ENCODE peak calls at places on chromosomes 6 and 20, in nine cellular contexts. B is GDM1; D is ELR; F is T-helper 17 cell; H is fibroblast of the conjunctiva; E is activated T-helper 9 cell treated with anti-CD3 and anti-CD28 coated beads, Interleukin-2, amount 50 U/mL, for 16 hours; M is lower leg skin; Z is AG09309; T is stimulated activated CD8-positive, alpha-beta memory T cell treated with anti-CD3 and anti-CD28 coated beads, Interleukin-15, amount 100 ng/mL, for 4 hours. X is an unnamed sample.

GRCh38 chr6:107956586-107957164 is 1.3 kb downstream of the SEC63 start:
- DNase-seq in T (no peak), D (peak), Z (no peak), M (no peak), F (no peak), B (no peak), H (peak), E (no peak), X (no peak)

GRCh38 chr20:35886537-35886936 is 67.8 kb downstream of the SCAND1 start:
- DNase-seq in Z (no peak), D (no peak), B (no peak), M (no peak), E (no peak), T (no peak), F (no peak), H (no peak), X (no peak)

GRCh38 chr20:47071646-47072185 is 177.1 kb downstream of the EYA2 start:
- DNase-seq in Z (no peak), E (no peak), M (peak), D (no peak), H (no peak), F (no peak), T (no peak), B (no peak), X (no peak)

GRCh38 chr6:169169375-169169774 is 84.3 kb downstream of the THBS2 start:
- DNase-seq in E (no peak), T (no peak), B (no peak), Z (no peak), H (no peak), M (peak), F (no peak), D (no peak), X (no peak)

GRCh38 chr20:32539063-32539816 is 45.9 kb downstream of the NOL4L start:
- DNase-seq in D (no peak), M (no peak), F (no peak), B (no peak), T (no peak), E (no peak), Z (no peak), H (no peak), X (no peak)

GRCh38 chr6:137794510-137795200 is 72.4 kb upstream of the TNFAIP3 start:
- DNase-seq in Z (no peak), B (no peak), D (no peak), F (no peak), M (no peak), H (no peak), T (no peak), E (no peak), X (no peak)

GRCh38 chr20:17782768-17783167 is 83.0 kb downstream of the BANF2 start:
- DNase-seq in H (no peak), F (no peak), B (no peak), T (no peak), M (no peak), Z (no peak), D (no peak), E (no peak), X (no peak)

GRCh38 chr6:14276667-14277404 is 159.3 kb downstream of the CD83 start:
- DNase-seq in H (no peak), E (no peak), T (no peak), D (no peak), Z (no peak), F (no peak), B (peak), M (peak), X (peak)

GRCh38 chr6:24980507-24981384 is 45.0 kb upstream of the RIPOR2 start:
- DNase-seq in M (no peak), T (no peak), F (no peak), E (no peak), D (no peak), H (no peak), Z (no peak), B (no peak), X (no peak)

GRCh38 chr6:21595951-21596378 is 2.4 kb downstream of the SOX4 start:
- DNase-seq in M (no peak), Z (no peak), B (no peak), F (no peak), H (no peak), D (no peak), T (no peak), E (no peak), X (peak)

GRCh38 chr20:48150568-48150967 is 365.3 kb upstream of the SULF2 start:
- DNase-seq in Z (no peak), E (no peak), B (no peak), T (no peak), H (no peak), D (no peak), M (no peak), F (no peak), X (no peak)

GRCh38 chr20:63747622-63748355 is 8.2 kb downstream of the SLC2A4RG start:
- DNase-seq in B (no peak), E (no peak), T (no peak), F (no peak), H (no peak), Z (no peak), M (no peak), D (no peak), X (no peak)

GRCh38 chr6:104212977-104213696 is 646.6 kb downstream of the HACE1 start:
- DNase-seq in Z (no peak), F (no peak), H (no peak), E (no peak), T (no peak), B (no peak), D (no peak), M (no peak), X (no peak)

GRCh38 chr20:53530440-53530839 is 63.2 kb downstream of the ZNF217 start:
- DNase-seq in F (no peak), Z (no peak), D (no peak), M (no peak), H (no peak), E (no peak), T (no peak), B (no peak), X (no peak)

GRCh38 chr6:13432526-13433218 is 54.7 kb downstream of the GFOD1 start:
- DNase-seq in F (no peak), B (peak), T (no peak), D (no peak), M (no peak), Z (no peak), E (no peak), H (no peak), X (no peak)

X was measured in memory B cell.